ENCODE peak calls at places on chromosomes 1 and 21, in six cellular contexts. One of them, this sample, is unnamed.

GRCh38 chr1:17732475-17732874 is 22.7 kb upstream of the ACTL8 start:
- DNase-seq in hepatocyte: no peak
- DNase-seq in stomach: no peak
- DNase-seq in IMR-90: peak; percentile 73
- DNase-seq in suprapubic skin: no peak
- DNase-seq in CD8-positive, alpha-beta T cell: no peak
- DNase-seq in this sample: no peak

GRCh38 chr1:191839891-191840290 is 318.4 kb upstream of the RGS18 start:
- DNase-seq in suprapubic skin: no peak
- DNase-seq in CD8-positive, alpha-beta T cell: no peak
- DNase-seq in stomach: no peak
- DNase-seq in IMR-90: peak; percentile 77
- DNase-seq in hepatocyte: no peak
- DNase-seq in this sample: no peak

GRCh38 chr1:20672265-20672632 is 11.1 kb upstream of the DDOST start:
- DNase-seq in suprapubic skin: no peak
- DNase-seq in CD8-positive, alpha-beta T cell: no peak
- DNase-seq in stomach: no peak
- DNase-seq in hepatocyte: no peak
- DNase-seq in IMR-90: no peak
- DNase-seq in this sample: no peak

GRCh38 chr1:46344481-46344880 is 3.9 kb downstream of the NSUN4 start:
- DNase-seq in suprapubic skin: peak; percentile 56
- DNase-seq in CD8-positive, alpha-beta T cell: no peak
- DNase-seq in hepatocyte: no peak
- DNase-seq in IMR-90: no peak
- DNase-seq in stomach: no peak
- DNase-seq in this sample: no peak

GRCh38 chr1:181295215-181295614 is 188.1 kb upstream of the CACNA1E start:
- DNase-seq in IMR-90: no peak
- DNase-seq in suprapubic skin: no peak
- DNase-seq in CD8-positive, alpha-beta T cell: no peak
- DNase-seq in stomach: no peak
- DNase-seq in hepatocyte: no peak
- DNase-seq in this sample: no peak

GRCh38 chr1:32240140-32240951 is 6.7 kb upstream of the FAM167B start:
- DNase-seq in stomach: peak; percentile 88
- DNase-seq in CD8-positive, alpha-beta T cell: peak; percentile 77
- DNase-seq in IMR-90: peak; percentile 39
- DNase-seq in hepatocyte: peak; percentile 77
- DNase-seq in suprapubic skin: peak; percentile 86
- DNase-seq in this sample: peak; percentile 13

GRCh38 chr1:33985656-33986055 is 121.8 kb downstream of the HMGB4 start:
- DNase-seq in hepatocyte: peak; percentile 41
- DNase-seq in stomach: peak; percentile 65
- DNase-seq in suprapubic skin: no peak
- DNase-seq in CD8-positive, alpha-beta T cell: no peak
- DNase-seq in IMR-90: peak; percentile 3
- DNase-seq in this sample: peak; percentile 16

GRCh38 chr21:40128891-40129290 is 261.7 kb downstream of the PCP4 start:
- DNase-seq in suprapubic skin: no peak
- DNase-seq in CD8-positive, alpha-beta T cell: no peak
- DNase-seq in IMR-90: no peak
- DNase-seq in stomach: no peak
- DNase-seq in hepatocyte: no peak
- DNase-seq in this sample: no peak

GRCh38 chr1:107499139-107499744 is 358.4 kb downstream of the NTNG1 start:
- DNase-seq in suprapubic skin: no peak
- DNase-seq in IMR-90: no peak
- DNase-seq in hepatocyte: no peak
- DNase-seq in CD8-positive, alpha-beta T cell: no peak
- DNase-seq in stomach: no peak
- DNase-seq in this sample: no peak

GRCh38 chr1:244319283-244320132 is 132.2 kb downstream of the ADSS2 start:
- DNase-seq in CD8-positive, alpha-beta T cell: peak; percentile 27
- DNase-seq in hepatocyte: no peak
- DNase-seq in IMR-90: peak; percentile 90
- DNase-seq in stomach: no peak
- DNase-seq in suprapubic skin: no peak
- DNase-seq in this sample: no peak

GRCh38 chr1:117812868-117813511 is 116.4 kb downstream of the GDAP2 start:
- DNase-seq in IMR-90: peak; percentile 68
- DNase-seq in suprapubic skin: no peak
- DNase-seq in stomach: no peak
- DNase-seq in hepatocyte: peak; percentile 20
- DNase-seq in CD8-positive, alpha-beta T cell: no peak
- DNase-seq in this sample: no peak

GRCh38 chr21:34355570-34355969 is 8.2 kb upstream of the KCNE2 start:
- DNase-seq in hepatocyte: no peak
- DNase-seq in stomach: no peak
- DNase-seq in suprapubic skin: peak; percentile 7
- DNase-seq in IMR-90: no peak
- DNase-seq in CD8-positive, alpha-beta T cell: no peak
- DNase-seq in this sample: no peak

GRCh38 chr1:63877816-63878215 is 104.0 kb downstream of the ROR1 start:
- DNase-seq in stomach: no peak
- DNase-seq in CD8-positive, alpha-beta T cell: no peak
- DNase-seq in hepatocyte: no peak
- DNase-seq in suprapubic skin: no peak
- DNase-seq in IMR-90: peak; percentile 75
- DNase-seq in this sample: no peak

GRCh38 chr21:44927587-44928461 is 7.1 kb upstream of the ITGB2 start:
- DNase-seq in hepatocyte: peak; percentile 45
- DNase-seq in stomach: no peak
- DNase-seq in CD8-positive, alpha-beta T cell: peak; percentile 90
- DNase-seq in suprapubic skin: no peak
- DNase-seq in IMR-90: peak; percentile 56
- DNase-seq in this sample: no peak

GRCh38 chr1:244113532-244114320 is 62.6 kb downstream of the ZBTB18 start:
- DNase-seq in CD8-positive, alpha-beta T cell: no peak
- DNase-seq in IMR-90: peak; percentile 15
- DNase-seq in suprapubic skin: no peak
- DNase-seq in hepatocyte: no peak
- DNase-seq in stomach: no peak
- DNase-seq in this sample: no peak

GRCh38 chr1:40338745-40339419 is 21.8 kb upstream of the COL9A2 start:
- DNase-seq in hepatocyte: peak; percentile 86
- DNase-seq in CD8-positive, alpha-beta T cell: peak; percentile 92
- DNase-seq in suprapubic skin: no peak
- DNase-seq in stomach: peak; percentile 89
- DNase-seq in IMR-90: peak; percentile 77
- DNase-seq in this sample: peak; percentile 36

GRCh38 chr21:17455451-17455850 is 57.4 kb upstream of the CXADR start:
- DNase-seq in suprapubic skin: no peak
- DNase-seq in IMR-90: no peak
- DNase-seq in stomach: no peak
- DNase-seq in hepatocyte: no peak
- DNase-seq in CD8-positive, alpha-beta T cell: no peak
- DNase-seq in this sample: no peak
- H3K27ac ChIP-seq in suprapubic skin: no peak overlapping the region
- H3K27ac ChIP-seq in IMR-90: no peak overlapping the region
- H3K27ac ChIP-seq in stomach: no peak overlapping the region
- H3K27ac ChIP-seq in hepatocyte: peak overlapping the region; percentile 64
- H3K27ac ChIP-seq in CD8-positive, alpha-beta T cell: no peak overlapping the region
- H3K27ac ChIP-seq in this sample: no peak overlapping the region

DNA sequence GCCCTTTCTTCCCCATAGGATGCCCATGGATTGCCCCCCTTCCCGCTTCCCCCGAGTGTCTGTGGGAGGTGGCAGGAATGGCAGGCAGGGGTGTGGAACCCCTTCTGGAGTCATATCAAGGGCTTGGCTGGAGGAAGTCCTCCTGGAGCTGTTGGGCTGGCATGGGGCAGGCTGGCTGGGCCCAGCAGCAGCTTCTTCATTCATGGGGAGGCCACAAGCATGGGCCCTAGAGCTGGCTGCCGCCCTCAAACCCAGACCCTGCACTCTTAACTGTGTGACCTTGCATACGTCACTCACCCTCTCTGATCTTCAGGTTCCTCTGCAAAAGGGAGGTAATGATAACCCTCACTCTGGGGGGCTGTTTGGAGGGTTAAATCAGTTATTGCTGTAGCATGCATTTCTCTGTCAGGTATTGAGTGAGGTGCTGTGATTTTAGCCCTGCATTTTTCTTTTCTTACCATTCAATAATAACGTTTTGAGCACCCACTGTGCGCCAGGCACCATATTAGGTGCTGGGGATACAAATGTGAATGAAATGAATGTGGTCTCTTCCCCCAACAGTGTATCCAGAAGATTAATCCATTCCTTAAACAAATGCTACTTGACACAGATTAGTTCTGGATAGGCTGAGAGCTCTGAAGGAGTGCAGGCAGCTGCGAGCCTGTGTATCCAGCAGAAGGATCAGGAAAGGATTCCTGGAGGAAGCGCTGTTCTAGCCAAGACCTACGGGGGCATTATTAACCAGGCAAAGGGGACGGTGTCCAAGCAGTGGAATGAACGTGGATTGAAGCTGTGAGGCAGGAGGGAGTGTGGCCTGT is 9.3 kb downstream of the PCSK9 start:
- DNase-seq in stomach: no peak
- DNase-seq in IMR-90: no peak
- DNase-seq in hepatocyte: no peak
- DNase-seq in suprapubic skin: no peak
- DNase-seq in CD8-positive, alpha-beta T cell: no peak
- DNase-seq in this sample: no peak
- H3K36me3 ChIP-seq in stomach: no peaks in the 10 kb centered on the region
- H3K36me3 ChIP-seq in IMR-90: no peaks in the 10 kb centered on the region
- H3K36me3 ChIP-seq in hepatocyte: no peaks in the 10 kb centered on the region
- H3K36me3 ChIP-seq in suprapubic skin: no peaks in the 10 kb centered on the region
- H3K36me3 ChIP-seq in CD8-positive, alpha-beta T cell: no peaks in the 10 kb centered on the region
- H3K36me3 ChIP-seq in this sample: no peaks in the 10 kb centered on the region

GRCh38 chr1:200931776-200932175 is 37.1 kb downstream of the INAVA start:
- DNase-seq in stomach: no peak
- DNase-seq in CD8-positive, alpha-beta T cell: no peak
- DNase-seq in suprapubic skin: no peak
- DNase-seq in IMR-90: no peak
- DNase-seq in hepatocyte: no peak
- DNase-seq in this sample: no peak
- TF ChIP-seq CTCF in stomach: no peak
- TF ChIP-seq CTCF in CD8-positive, alpha-beta T cell: no peak
- TF ChIP-seq CTCF in suprapubic skin: no peak
- TF ChIP-seq CTCF in IMR-90: no peak
- TF ChIP-seq CTCF in hepatocyte: no peak
- TF ChIP-seq CTCF in this sample: no peak

GRCh38 chr1:246591958-246592357 is 25.7 kb downstream of the CNST start:
- DNase-seq in stomach: no peak
- DNase-seq in IMR-90: no peak
- DNase-seq in suprapubic skin: no peak
- DNase-seq in CD8-positive, alpha-beta T cell: no peak
- DNase-seq in hepatocyte: no peak
- DNase-seq in this sample: no peak

GRCh38 chr1:246591504-246591903 is 25.2 kb downstream of the CNST start:
- DNase-seq in suprapubic skin: no peak
- DNase-seq in stomach: no peak
- DNase-seq in hepatocyte: no peak
- DNase-seq in CD8-positive, alpha-beta T cell: no peak
- DNase-seq in IMR-90: no peak
- DNase-seq in this sample: no peak

GRCh38 chr1:246591047-246591446 is 24.8 kb downstream of the CNST start:
- DNase-seq in hepatocyte: no peak
- DNase-seq in CD8-positive, alpha-beta T cell: no peak
- DNase-seq in stomach: no peak
- DNase-seq in suprapubic skin: no peak
- DNase-seq in IMR-90: no peak
- DNase-seq in this sample: no peak

GRCh38 chr1:246595146-246595545 is 28.9 kb downstream of the CNST start:
- DNase-seq in suprapubic skin: no peak
- DNase-seq in CD8-positive, alpha-beta T cell: no peak
- DNase-seq in stomach: no peak
- DNase-seq in IMR-90: no peak
- DNase-seq in hepatocyte: no peak
- DNase-seq in this sample: no peak

GRCh38 chr1:246592695-246593094 is 26.4 kb downstream of the CNST start:
- DNase-seq in hepatocyte: no peak
- DNase-seq in IMR-90: peak; percentile 94
- DNase-seq in stomach: no peak
- DNase-seq in CD8-positive, alpha-beta T cell: no peak
- DNase-seq in suprapubic skin: no peak
- DNase-seq in this sample: no peak
- H3K27ac ChIP-seq in hepatocyte: no peak overlapping the region
- H3K27ac ChIP-seq in IMR-90: peak overlapping the region; percentile 82
- H3K27ac ChIP-seq in stomach: no peak overlapping the region
- H3K27ac ChIP-seq in CD8-positive, alpha-beta T cell: no peak overlapping the region
- H3K27ac ChIP-seq in suprapubic skin: peak overlapping the region; percentile 53
- H3K27ac ChIP-seq in this sample: peak overlapping the region; percentile 26

This sample was measured in thoracic aorta.